ENCODE peak calls at places on chromosome 7, in seven cellular contexts. U is epithelial cell of esophagus, A is IMR-90, C is fibroblast of pulmonary artery, M is GM20000, Q is kidney epithelial cell, O is dorsolateral prefrontal cortex. D is an unnamed sample.

GRCh38 chr7:86955895-86956503 is 103.5 kb downstream of the ELAPOR2 start:
- DNase-seq in M (no peak), A (no peak), O (no peak), Q (no peak), C (no peak), U (no peak), D (no peak)

GRCh38 chr7:31065840-31066239 is 13.7 kb downstream of the ADCYAP1R1 start:
- DNase-seq in A (no peak), O (no peak), C (no peak), U (no peak), M (no peak), Q (no peak), D (no peak)

GRCh38 chr7:142298009-142298408 is 40.2 kb upstream of the PRSS58 start:
- DNase-seq in O (no peak), A (no peak), Q (no peak), U (peak), C (no peak), M (no peak), D (no peak)

GRCh38 chr7:23115991-23116390 is 10.4 kb downstream of the KLHL7 start:
- DNase-seq in Q (no peak), A (no peak), C (no peak), M (no peak), O (no peak), U (no peak), D (no peak)

GRCh38 chr7:27161721-27162547 is 3.4 kb downstream of the HOXA9 start:
- DNase-seq in Q (no peak), M (no peak), U (no peak), C (no peak), A (no peak), O (no peak), D (no peak)

GRCh38 chr7:73536479-73536878 is 14.4 kb upstream of the BAZ1B start:
- DNase-seq in A (no peak), Q (no peak), U (no peak), M (no peak), C (no peak), O (no peak), D (no peak)

GRCh38 chr7:100024020-100024619 is 8.7 kb downstream of the ZKSCAN1 start:
- DNase-seq in C (no peak), M (no peak), U (no peak), A (no peak), Q (no peak), O (no peak), D (no peak)

GRCh38 chr7:99808766-99809165 is 19.0 kb upstream of the CYP3A43 start:
- DNase-seq in A (no peak), M (no peak), C (no peak), O (no peak), Q (no peak), U (no peak), D (no peak)

GRCh38 chr7:149496642-149497391 is 792 bp downstream of the ZNF746 start:
- DNase-seq in U (peak), C (peak), M (peak), A (peak), Q (no peak), O (peak), D (peak)

GRCh38 chr7:137801003-137801402 is 45.8 kb downstream of the DGKI start:
- DNase-seq in U (peak), C (peak), A (peak), Q (peak), M (no peak), O (no peak), D (no peak)

GRCh38 chr7:75977741-75978140 is 16.7 kb downstream of the TMEM120A start:
- DNase-seq in C (peak), M (no peak), Q (no peak), A (no peak), O (no peak), U (no peak), D (no peak)

GRCh38 chr7:146736446-146737190 is 620.0 kb downstream of the CNTNAP2 start:
- DNase-seq in M (no peak), U (peak), C (peak), O (no peak), A (no peak), Q (no peak), D (no peak)
- TF ChIP-seq CTCF in M (no peak), U (no peak), C (peak), O (peak), A (no peak), Q (peak), D (no peak)

GRCh38 chr7:11182736-11183135 is 209.1 kb downstream of the PHF14 start:
- DNase-seq in A (peak), M (no peak), O (no peak), C (peak), U (no peak), Q (no peak), D (no peak)
- TF ChIP-seq CTCF in A (no peak), M (no peak), O (no peak), C (no peak), U (no peak), Q (no peak), D (no peak)

GRCh38 chr7:105098863-105099515 is 85.0 kb downstream of the KMT2E start:
- DNase-seq in U (peak), A (peak), Q (no peak), C (no peak), O (no peak), M (peak), D (peak)

GRCh38 chr7:105097619-105098018 is 83.6 kb downstream of the KMT2E start:
- DNase-seq in A (peak), U (peak), Q (no peak), O (no peak), M (no peak), C (peak), D (no peak)

GRCh38 chr7:105096306-105096705 is 82.3 kb downstream of the KMT2E start:
- DNase-seq in A (no peak), O (no peak), C (no peak), M (no peak), Q (no peak), U (peak), D (no peak)

DNA sequence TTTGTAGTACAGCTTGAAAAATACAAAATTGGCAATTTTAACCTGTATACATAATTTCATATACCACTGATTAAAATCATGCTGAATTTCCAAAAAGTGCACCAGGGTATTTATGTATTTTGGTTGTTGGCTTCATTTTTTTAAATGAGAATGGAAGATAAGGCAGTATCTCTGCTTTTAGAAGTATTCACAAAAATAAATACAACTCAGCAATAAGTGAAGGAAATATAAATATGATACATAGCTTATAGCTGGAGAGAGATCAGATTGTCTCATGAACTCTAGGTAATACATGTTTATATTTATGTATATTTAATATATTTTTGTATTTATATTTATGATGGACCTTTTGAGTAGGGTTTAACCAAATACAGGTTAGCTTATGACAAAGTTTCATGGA is 81.0 kb downstream of the KMT2E start:
- DNase-seq in O (no peak), C (no peak), Q (no peak), M (no peak), U (no peak), A (no peak), D (no peak)
- TF ChIP-seq CTCF in O (no peak), C (no peak), Q (no peak), M (no peak), U (no peak), A (no peak), D (no peak)

GRCh38 chr7:93551063-93551895 is 23.2 kb downstream of the CALCR start:
- DNase-seq in C (peak), U (peak), O (no peak), A (peak), Q (peak), M (no peak), D (no peak)
- TF ChIP-seq CTCF in C (peak), U (peak), O (peak), A (peak), Q (peak), M (peak), D (peak)